ENCODE peak calls at places on chromosome 13, in nine cellular contexts. X is WERI-Rb-1, Q is fibroblast of the aortic adventitia, I is fibroblast of pulmonary artery, M is heart left ventricle, W is astrocyte, V is heart right ventricle, D is lung, E is tibial artery. H is an unnamed sample.

GRCh38 chr13:60431108-60431700 is 34.2 kb downstream of the TDRD3 start:
- DNase-seq in I (peak; percentile 83), D (no peak), V (no peak), Q (peak; percentile 82), M (no peak), E (no peak), W (peak; percentile 50), X (no peak), H (peak; percentile 71)

GRCh38 chr13:110641055-110642015 is 26.0 kb downstream of the NAXD start:
- DNase-seq in E (no peak), W (peak; percentile 35), Q (no peak), D (no peak), V (no peak), M (no peak), X (no peak), I (no peak), H (no peak)

GRCh38 chr13:110161112-110161897 is 145.7 kb downstream of the COL4A1 start:
- DNase-seq in V (no peak), X (no peak), I (no peak), M (no peak), W (no peak), D (no peak), E (no peak), Q (no peak), H (no peak)

GRCh38 chr13:34611678-34612077 is 330.4 kb upstream of the NBEA start:
- DNase-seq in W (peak; percentile 42), M (no peak), E (no peak), X (no peak), V (no peak), D (no peak), Q (no peak), I (no peak), H (no peak)

GRCh38 chr13:93789058-93789457 is 562.5 kb downstream of the GPC6 start:
- DNase-seq in I (no peak), M (no peak), E (no peak), Q (no peak), D (no peak), X (no peak), V (no peak), W (no peak), H (no peak)

GRCh38 chr13:64540468-64540867 is 2689.7 kb downstream of the PCDH9 start:
- DNase-seq in W (no peak), X (no peak), D (no peak), E (no peak), Q (peak; percentile 17), I (peak; percentile 16), V (no peak), M (no peak), H (no peak)

GRCh38 chr13:69553976-69554375 is 553.6 kb upstream of the ATXN8OS start:
- DNase-seq in V (no peak), W (no peak), I (no peak), E (no peak), X (no peak), Q (no peak), D (no peak), M (no peak), H (no peak)

GRCh38 chr13:42219051-42219450 is 52.9 kb upstream of the AKAP11 start:
- DNase-seq in X (no peak), Q (no peak), V (no peak), E (no peak), I (no peak), W (no peak), M (no peak), D (no peak), H (no peak)

GRCh38 chr13:85616275-85616674 is 182.9 kb downstream of the SLITRK6 start:
- DNase-seq in X (no peak), M (no peak), W (no peak), V (no peak), I (no peak), E (no peak), D (no peak), Q (no peak), H (no peak)

GRCh38 chr13:40318366-40318765 is 348.1 kb downstream of the FOXO1 start:
- DNase-seq in X (peak; percentile 82), Q (no peak), M (peak; percentile 56), E (no peak), I (peak; percentile 34), D (no peak), W (no peak), V (peak; percentile 41), H (no peak)

GRCh38 chr13:77535448-77535847 is at the start of gene SCEL:
- DNase-seq in E (no peak), M (no peak), Q (no peak), X (no peak), W (no peak), D (no peak), I (no peak), V (no peak), H (no peak)

GRCh38 chr13:51534075-51534817 is 50.0 kb upstream of the WDFY2 start:
- DNase-seq in W (no peak), M (peak; percentile 27), I (no peak), D (no peak), E (peak; percentile 70), V (peak; percentile 21), X (no peak), Q (no peak), H (no peak)

GRCh38 chr13:110887242-110887954 is 27.5 kb downstream of the ANKRD10 start:
- DNase-seq in Q (no peak), V (no peak), X (no peak), D (no peak), W (no peak), E (no peak), I (no peak), M (no peak), H (no peak)

GRCh38 chr13:99027260-99027659 is 49.4 kb upstream of the DOCK9 start:
- DNase-seq in X (no peak), Q (no peak), M (no peak), E (no peak), D (no peak), V (no peak), I (no peak), W (peak; percentile 86), H (no peak)

GRCh38 chr13:62910541-62910940 is 1494.9 kb upstream of the PCDH20 start:
- DNase-seq in W (no peak), E (no peak), I (no peak), X (no peak), M (no peak), V (no peak), Q (no peak), D (no peak), H (no peak)

GRCh38 chr13:20101467-20102316 is 59.2 kb downstream of the GJA3 start:
- DNase-seq in E (no peak), Q (no peak), X (no peak), W (no peak), D (no peak), I (no peak), V (no peak), M (no peak), H (peak; percentile 67)

GRCh38 chr13:64551755-64552154 is 2678.4 kb downstream of the PCDH9 start:
- DNase-seq in I (peak; percentile 82), W (peak; percentile 79), X (no peak), D (no peak), E (no peak), V (no peak), Q (peak; percentile 67), M (no peak), H (no peak)

GRCh38 chr13:82688400-82688999 is 1193.8 kb downstream of the SLITRK1 start:
- DNase-seq in E (no peak), D (no peak), Q (peak; percentile 43), I (peak; percentile 26), V (no peak), X (no peak), M (no peak), W (no peak), H (no peak)

GRCh38 chr13:95644611-95645052 is at the start of gene DZIP1:
- DNase-seq in M (peak; percentile 84), W (peak; percentile 81), I (peak; percentile 88), X (peak; percentile 98), Q (peak; percentile 85), E (peak; percentile 57), D (peak; percentile 58), V (peak; percentile 80), H (peak; percentile 24)
- H3K4me3 ChIP-seq in M (peak within 1 kb of the TSS; percentile 60), W (peak within 1 kb of the TSS; percentile 64), I (peak within 1 kb of the TSS; percentile 73), X (peak within 1 kb of the TSS; percentile 89), Q (peak within 1 kb of the TSS; percentile 76), E (peak within 1 kb of the TSS; percentile 88), D (peak within 1 kb of the TSS; percentile 33), V (peak within 1 kb of the TSS; percentile 63), H (peak within 1 kb of the TSS; percentile 41)

GRCh38 chr13:72150502-72150901 is 283.5 kb upstream of the DACH1 start:
- DNase-seq in M (no peak), I (no peak), Q (no peak), E (no peak), V (no peak), W (no peak), X (no peak), D (no peak), H (no peak)
- H3K4me3 ChIP-seq in M (no peak overlapping the region), I (no peak overlapping the region), Q (no peak overlapping the region), E (no peak overlapping the region), V (no peak overlapping the region), W (no peak overlapping the region), X (no peak overlapping the region), D (no peak overlapping the region), H (no peak overlapping the region)

GRCh38 chr13:27621116-27621365 is 651 bp upstream of the POLR1D start:
- DNase-seq in M (no peak), E (no peak), X (no peak), I (no peak), D (no peak), Q (peak; percentile 41), V (no peak), W (peak; percentile 44), H (no peak)

GRCh38 chr13:27621366-27622101 is at the start of gene POLR1D:
- DNase-seq in X (peak; percentile 93), Q (peak; percentile 53), E (peak; percentile 71), V (peak; percentile 81), M (peak; percentile 84), W (peak; percentile 39), D (peak; percentile 84), I (peak; percentile 69), H (peak; percentile 73)

GRCh38 chr13:27622102-27622820 is 569 bp downstream of the POLR1D start:
- DNase-seq in Q (peak; percentile 27), W (peak; percentile 18), E (no peak), D (no peak), V (no peak), M (no peak), X (no peak), I (peak; percentile 23), H (no peak)

GRCh38 chr13:27624071-27624470 is 2.4 kb downstream of the POLR1D start:
- DNase-seq in E (no peak), D (no peak), I (no peak), Q (no peak), M (no peak), V (no peak), X (no peak), W (no peak), H (no peak)

DNA sequence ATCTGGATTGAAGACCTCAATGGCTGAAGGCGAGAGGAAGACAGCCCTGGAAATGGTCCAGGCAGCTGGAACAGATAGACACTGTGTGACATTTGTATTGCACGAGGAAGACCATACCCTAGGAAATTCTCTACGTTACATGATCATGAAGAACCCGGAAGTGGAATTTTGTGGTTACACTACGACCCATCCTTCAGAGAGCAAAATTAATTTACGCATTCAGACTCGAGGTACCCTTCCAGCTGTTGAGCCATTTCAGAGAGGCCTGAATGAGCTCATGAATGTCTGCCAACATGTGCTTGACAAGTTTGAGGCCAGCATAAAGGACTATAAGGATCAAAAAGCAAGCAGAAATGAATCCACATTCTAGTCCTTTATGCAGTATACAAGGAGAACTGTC is 1.2 kb downstream of the POLR1D start:
- DNase-seq in X (no peak), I (no peak), Q (no peak), M (no peak), W (no peak), E (no peak), V (no peak), D (no peak), H (no peak)
- H3K4me3 ChIP-seq in X (no peak overlapping the region), I (peak overlapping the region; percentile 81), Q (no peak overlapping the region), M (no peak overlapping the region), W (no peak overlapping the region), E (no peak overlapping the region), V (no peak overlapping the region), D (no peak overlapping the region), H (peak overlapping the region; percentile 67)

GRCh38 chr13:73274147-73274546 is 215.3 kb downstream of the KLF5 start:
- DNase-seq in Q (peak; percentile 45), W (peak; percentile 71), E (no peak), D (no peak), V (no peak), I (peak; percentile 5), M (no peak), X (no peak), H (no peak)
- H3K4me3 ChIP-seq in Q (no peak overlapping the region), W (no peak overlapping the region), E (no peak overlapping the region), D (no peak overlapping the region), V (no peak overlapping the region), I (no peak overlapping the region), M (no peak overlapping the region), X (no peak overlapping the region), H (no peak overlapping the region)

H was measured in Jurkat, Clone E6-1.